ENCODE peak calls at places on chromosomes 13 and 19, in six cellular contexts. One of them, this sample, is unnamed. For H3K4me1 and H3K9me3, the result is how much of the 10 kb centered on the place peaks cover.

GRCh38 chr19:19451429-19452240 is 46.2 kb downstream of the GATAD2A start:
- DNase-seq in left lung: no peak
- DNase-seq in pancreas: no peak
- DNase-seq in left ventricle myocardium inferior: no peak
- DNase-seq in IMR-90: no peak
- DNase-seq in HCT116: no peak
- DNase-seq in this sample: no peak

GRCh38 chr13:94494021-94494420 is 14.5 kb upstream of the DCT start:
- DNase-seq in left ventricle myocardium inferior: no peak
- DNase-seq in IMR-90: no peak
- DNase-seq in pancreas: no peak
- DNase-seq in left lung: no peak
- DNase-seq in HCT116: no peak
- DNase-seq in this sample: no peak

GRCh38 chr19:8194528-8195275 is 14.5 kb upstream of the CERS4 start:
- DNase-seq in HCT116: no peak
- DNase-seq in IMR-90: no peak
- DNase-seq in left lung: peak
- DNase-seq in left ventricle myocardium inferior: no peak
- DNase-seq in pancreas: no peak
- DNase-seq in this sample: no peak

GRCh38 chr13:107192289-107192688 is 624.4 kb upstream of the ARGLU1 start:
- DNase-seq in left lung: peak
- DNase-seq in left ventricle myocardium inferior: no peak
- DNase-seq in pancreas: no peak
- DNase-seq in IMR-90: peak
- DNase-seq in HCT116: no peak
- DNase-seq in this sample: no peak

GRCh38 chr13:40488869-40489391 is 177.5 kb downstream of the FOXO1 start:
- DNase-seq in IMR-90: no peak
- DNase-seq in HCT116: no peak
- DNase-seq in left lung: no peak
- DNase-seq in pancreas: no peak
- DNase-seq in left ventricle myocardium inferior: no peak
- DNase-seq in this sample: no peak

GRCh38 chr13:97344250-97345175 is 89.5 kb upstream of the RAP2A start:
- DNase-seq in pancreas: no peak
- DNase-seq in left lung: peak
- DNase-seq in HCT116: peak
- DNase-seq in left ventricle myocardium inferior: peak
- DNase-seq in IMR-90: peak
- DNase-seq in this sample: no peak

GRCh38 chr13:59533561-59534337 is 630.0 kb downstream of the DIAPH3 start:
- DNase-seq in HCT116: no peak
- DNase-seq in pancreas: no peak
- DNase-seq in left ventricle myocardium inferior: no peak
- DNase-seq in left lung: no peak
- DNase-seq in IMR-90: peak
- DNase-seq in this sample: no peak

GRCh38 chr13:98653471-98653985 is 76.6 kb upstream of the STK24 start:
- DNase-seq in HCT116: peak
- DNase-seq in left ventricle myocardium inferior: peak
- DNase-seq in left lung: peak
- DNase-seq in pancreas: peak
- DNase-seq in IMR-90: peak
- DNase-seq in this sample: peak

GRCh38 chr19:31715249-31715944 is 366.2 kb upstream of the TSHZ3 start:
- DNase-seq in HCT116: no peak
- DNase-seq in pancreas: no peak
- DNase-seq in IMR-90: no peak
- DNase-seq in left ventricle myocardium inferior: no peak
- DNase-seq in left lung: no peak
- DNase-seq in this sample: no peak

GRCh38 chr19:13986348-13986904 is 19.7 kb downstream of the RFX1 start:
- DNase-seq in left lung: peak
- DNase-seq in pancreas: no peak
- DNase-seq in HCT116: no peak
- DNase-seq in left ventricle myocardium inferior: peak
- DNase-seq in IMR-90: peak
- DNase-seq in this sample: peak

GRCh38 chr13:77250968-77251367 is 75.9 kb downstream of the MYCBP2 start:
- DNase-seq in IMR-90: no peak
- DNase-seq in left lung: no peak
- DNase-seq in pancreas: no peak
- DNase-seq in left ventricle myocardium inferior: no peak
- DNase-seq in HCT116: no peak
- DNase-seq in this sample: no peak

GRCh38 chr19:9883231-9883758 is 48.2 kb downstream of the PIN1 start:
- DNase-seq in left lung: no peak
- DNase-seq in IMR-90: no peak
- DNase-seq in HCT116: peak
- DNase-seq in left ventricle myocardium inferior: no peak
- DNase-seq in pancreas: no peak
- DNase-seq in this sample: no peak

GRCh38 chr13:110548891-110549794 is 12.4 kb downstream of the RAB20 start:
- DNase-seq in HCT116: no peak
- DNase-seq in left lung: no peak
- DNase-seq in pancreas: no peak
- DNase-seq in left ventricle myocardium inferior: no peak
- DNase-seq in IMR-90: no peak
- DNase-seq in this sample: no peak

GRCh38 chr19:15047680-15048079 is 1.6 kb upstream of the CASP14 start:
- DNase-seq in IMR-90: no peak
- DNase-seq in left lung: no peak
- DNase-seq in pancreas: no peak
- DNase-seq in HCT116: no peak
- DNase-seq in left ventricle myocardium inferior: no peak
- DNase-seq in this sample: no peak

GRCh38 chr13:35712907-35713685 is 236.6 kb upstream of the MAB21L1 start:
- DNase-seq in IMR-90: peak
- DNase-seq in HCT116: no peak
- DNase-seq in pancreas: no peak
- DNase-seq in left ventricle myocardium inferior: no peak
- DNase-seq in left lung: no peak
- DNase-seq in this sample: no peak

GRCh38 chr13:31322025-31322424 is 122.2 kb downstream of the B3GLCT start:
- DNase-seq in left ventricle myocardium inferior: peak
- DNase-seq in HCT116: no peak
- DNase-seq in pancreas: no peak
- DNase-seq in IMR-90: peak
- DNase-seq in left lung: no peak
- DNase-seq in this sample: peak

GRCh38 chr19:53595510-53595867 is 36.3 kb upstream of the DPRX start:
- DNase-seq in left lung: no peak
- DNase-seq in left ventricle myocardium inferior: no peak
- DNase-seq in IMR-90: no peak
- DNase-seq in pancreas: no peak
- DNase-seq in HCT116: no peak
- DNase-seq in this sample: no peak

GRCh38 chr19:342801-343421 is 1.7 kb downstream of the MIER2 start:
- DNase-seq in left lung: peak
- DNase-seq in HCT116: peak
- DNase-seq in IMR-90: peak
- DNase-seq in pancreas: no peak
- DNase-seq in left ventricle myocardium inferior: peak
- DNase-seq in this sample: peak

DNA sequence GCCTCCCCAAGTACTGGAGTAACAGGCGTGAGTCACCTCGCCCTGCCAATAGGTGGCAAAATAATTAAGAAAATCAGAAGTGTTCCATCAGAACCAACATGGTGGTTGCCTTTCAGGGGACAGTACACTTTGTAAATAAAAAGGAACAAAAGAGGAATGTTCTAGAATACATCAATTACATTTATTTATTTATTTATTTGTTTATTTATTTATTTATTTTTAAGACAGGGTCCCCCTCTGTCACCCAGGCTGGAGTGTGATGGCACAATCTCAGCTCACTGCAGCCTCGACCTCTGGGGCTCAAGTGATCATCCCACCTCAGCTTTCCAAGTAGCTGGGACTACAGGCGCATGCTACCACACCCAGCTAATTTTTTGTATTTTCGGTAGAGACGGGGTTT is 12.9 kb upstream of the TYROBP start:
- DNase-seq in left lung: no peak
- DNase-seq in HCT116: no peak
- DNase-seq in left ventricle myocardium inferior: no peak
- DNase-seq in IMR-90: no peak
- DNase-seq in pancreas: no peak
- DNase-seq in this sample: no peak
- H3K4me1 ChIP-seq in left lung: under half
- H3K4me1 ChIP-seq in HCT116: under half
- H3K4me1 ChIP-seq in left ventricle myocardium inferior: under half
- H3K4me1 ChIP-seq in IMR-90: under half
- H3K4me1 ChIP-seq in pancreas: under half
- H3K4me1 ChIP-seq in this sample: under half

GRCh38 chr19:23378948-23379347 is 16.3 kb downstream of the ZNF91 start:
- DNase-seq in pancreas: no peak
- DNase-seq in HCT116: no peak
- DNase-seq in IMR-90: no peak
- DNase-seq in left ventricle myocardium inferior: no peak
- DNase-seq in left lung: no peak
- DNase-seq in this sample: no peak
- H3K9me3 ChIP-seq in pancreas: under half
- H3K9me3 ChIP-seq in HCT116: under half
- H3K9me3 ChIP-seq in IMR-90: under half
- H3K9me3 ChIP-seq in left ventricle myocardium inferior: under half
- H3K9me3 ChIP-seq in left lung: half or more
- H3K9me3 ChIP-seq in this sample: under half

GRCh38 chr19:17075035-17075859 is at the start of the genes HAUS8 and MYO9B:
- DNase-seq in left lung: peak
- DNase-seq in left ventricle myocardium inferior: peak
- DNase-seq in HCT116: peak
- DNase-seq in pancreas: peak
- DNase-seq in IMR-90: peak
- DNase-seq in this sample: peak

GRCh38 chr19:17075860-17076538 is 422 bp downstream of the MYO9B start:
- DNase-seq in left ventricle myocardium inferior: peak
- DNase-seq in HCT116: no peak
- DNase-seq in left lung: peak
- DNase-seq in IMR-90: peak
- DNase-seq in pancreas: peak
- DNase-seq in this sample: no peak

GRCh38 chr19:17077447-17078028 is 2.0 kb downstream of the MYO9B start:
- DNase-seq in pancreas: no peak
- DNase-seq in left ventricle myocardium inferior: no peak
- DNase-seq in IMR-90: no peak
- DNase-seq in HCT116: no peak
- DNase-seq in left lung: no peak
- DNase-seq in this sample: no peak

GRCh38 chr19:17078038-17078919 is 2.7 kb downstream of the MYO9B start:
- DNase-seq in IMR-90: no peak
- DNase-seq in left ventricle myocardium inferior: no peak
- DNase-seq in pancreas: no peak
- DNase-seq in left lung: peak
- DNase-seq in HCT116: no peak
- DNase-seq in this sample: no peak

DNA sequence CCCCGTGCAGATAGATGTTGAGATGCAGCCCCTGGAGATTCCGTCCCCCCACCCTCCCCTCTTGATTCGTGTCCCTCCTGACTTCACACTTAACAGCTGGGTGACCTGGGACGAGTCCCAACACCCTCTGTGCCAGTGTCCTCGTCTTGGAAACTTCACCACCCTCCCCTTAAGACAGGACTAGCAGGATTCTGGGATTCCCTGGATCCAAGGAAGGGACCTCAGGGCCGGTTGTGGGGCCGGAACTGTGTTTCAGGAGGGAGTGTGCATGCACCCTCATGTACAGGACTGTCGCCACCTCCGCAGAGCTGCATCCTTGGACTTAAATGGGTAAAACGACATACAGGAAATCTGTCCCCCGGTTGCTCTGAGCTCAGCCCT is 952 bp downstream of the MYO9B start:
- DNase-seq in left ventricle myocardium inferior: no peak
- DNase-seq in pancreas: no peak
- DNase-seq in IMR-90: no peak
- DNase-seq in HCT116: no peak
- DNase-seq in left lung: no peak
- DNase-seq in this sample: no peak
- H3K4me1 ChIP-seq in left ventricle myocardium inferior: half or more
- H3K4me1 ChIP-seq in pancreas: under half
- H3K4me1 ChIP-seq in IMR-90: under half
- H3K4me1 ChIP-seq in HCT116: under half
- H3K4me1 ChIP-seq in left lung: under half
- H3K4me1 ChIP-seq in this sample: half or more

GRCh38 chr19:58196911-58197616 is 14.2 kb downstream of the ZNF274 start:
- DNase-seq in IMR-90: peak
- DNase-seq in left lung: no peak
- DNase-seq in left ventricle myocardium inferior: no peak
- DNase-seq in pancreas: no peak
- DNase-seq in HCT116: no peak
- DNase-seq in this sample: no peak
- H3K9me3 ChIP-seq in IMR-90: half or more
- H3K9me3 ChIP-seq in left lung: half or more
- H3K9me3 ChIP-seq in left ventricle myocardium inferior: half or more
- H3K9me3 ChIP-seq in pancreas: under half
- H3K9me3 ChIP-seq in HCT116: half or more
- H3K9me3 ChIP-seq in this sample: half or more

DNA sequence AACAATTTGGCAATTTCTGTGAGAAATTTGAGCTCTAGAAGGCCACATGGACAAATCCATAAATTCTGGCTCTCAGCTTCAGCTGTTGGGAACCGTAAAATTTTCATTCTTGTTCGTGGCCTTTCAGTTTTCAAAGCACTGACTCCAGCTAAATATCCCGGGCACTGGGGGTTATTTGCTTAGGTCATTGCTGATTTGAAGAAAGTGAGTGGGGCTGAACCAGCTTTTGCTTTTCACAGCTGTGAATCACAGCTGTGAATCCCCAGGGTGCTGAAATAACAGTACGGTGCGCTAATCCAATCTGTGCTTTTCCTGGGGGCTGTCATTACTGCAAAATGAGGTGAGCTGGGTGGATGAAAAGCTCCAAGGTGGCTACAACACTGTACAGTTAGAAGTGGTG is 23.8 kb upstream of the SERPINE3 start:
- DNase-seq in HCT116: no peak
- DNase-seq in left lung: no peak
- DNase-seq in pancreas: no peak
- DNase-seq in left ventricle myocardium inferior: no peak
- DNase-seq in IMR-90: no peak
- DNase-seq in this sample: no peak
- H3K4me1 ChIP-seq in HCT116: under half
- H3K4me1 ChIP-seq in left lung: under half
- H3K4me1 ChIP-seq in pancreas: under half
- H3K4me1 ChIP-seq in left ventricle myocardium inferior: under half
- H3K4me1 ChIP-seq in IMR-90: under half
- H3K4me1 ChIP-seq in this sample: under half

This sample was measured in tibial artery.